ENCODE peak calls at places on chromosomes 3 and 15, in eight cellular contexts. E is ovary, U is GM20000, O is OCI-LY7, K is neural progenitor cell, T is Calu3, H is pancreas, S is GM13976. M is an unnamed sample.
A peak's percentile ranks its signal among the peaks of the same experiment; 100 is the strongest.

GRCh38 chr3:172317984-172318383 is 130.3 kb downstream of the GHSR start:
- DNase-seq in E (no peak), U (peak; percentile 29), O (no peak), K (no peak), T (peak; percentile 61), H (no peak), S (peak; percentile 55), M (no peak)

GRCh38 chr3:46372492-46373359 is 2.0 kb downstream of the CCR5 start:
- DNase-seq in E (no peak), U (peak; percentile 34), O (peak; percentile 14), K (peak; percentile 30), T (peak; percentile 23), H (no peak), S (peak; percentile 38), M (no peak)

GRCh38 chr3:61853912-61854311 is 292.5 kb downstream of the PTPRG start:
- DNase-seq in E (no peak), U (no peak), O (no peak), K (peak; percentile 28), T (no peak), H (no peak), S (no peak), M (no peak)

GRCh38 chr3:125110016-125110875 is 54.4 kb upstream of the HEG1 start:
- DNase-seq in E (no peak), U (no peak), O (no peak), K (no peak), T (no peak), H (no peak), S (no peak), M (no peak)

GRCh38 chr3:177287231-177287630 is 89.9 kb upstream of the TBL1XR1 start:
- DNase-seq in E (no peak), U (no peak), O (no peak), K (no peak), T (no peak), H (no peak), S (no peak), M (no peak)

GRCh38 chr3:42749753-42750231 is 23.3 kb downstream of the CCDC13 start:
- DNase-seq in E (no peak), U (peak; percentile 32), O (peak; percentile 6), K (peak; percentile 54), T (no peak), H (no peak), S (peak; percentile 56), M (no peak)

GRCh38 chr3:156643729-156644389 is 30.5 kb upstream of the TIPARP start:
- DNase-seq in E (no peak), U (peak; percentile 40), O (no peak), K (no peak), T (no peak), H (no peak), S (peak; percentile 29), M (peak; percentile 28)

GRCh38 chr3:126617574-126617973 is 37.4 kb downstream of the TXNRD3 start:
- DNase-seq in E (no peak), U (no peak), O (no peak), K (no peak), T (no peak), H (no peak), S (no peak), M (no peak)

DNA sequence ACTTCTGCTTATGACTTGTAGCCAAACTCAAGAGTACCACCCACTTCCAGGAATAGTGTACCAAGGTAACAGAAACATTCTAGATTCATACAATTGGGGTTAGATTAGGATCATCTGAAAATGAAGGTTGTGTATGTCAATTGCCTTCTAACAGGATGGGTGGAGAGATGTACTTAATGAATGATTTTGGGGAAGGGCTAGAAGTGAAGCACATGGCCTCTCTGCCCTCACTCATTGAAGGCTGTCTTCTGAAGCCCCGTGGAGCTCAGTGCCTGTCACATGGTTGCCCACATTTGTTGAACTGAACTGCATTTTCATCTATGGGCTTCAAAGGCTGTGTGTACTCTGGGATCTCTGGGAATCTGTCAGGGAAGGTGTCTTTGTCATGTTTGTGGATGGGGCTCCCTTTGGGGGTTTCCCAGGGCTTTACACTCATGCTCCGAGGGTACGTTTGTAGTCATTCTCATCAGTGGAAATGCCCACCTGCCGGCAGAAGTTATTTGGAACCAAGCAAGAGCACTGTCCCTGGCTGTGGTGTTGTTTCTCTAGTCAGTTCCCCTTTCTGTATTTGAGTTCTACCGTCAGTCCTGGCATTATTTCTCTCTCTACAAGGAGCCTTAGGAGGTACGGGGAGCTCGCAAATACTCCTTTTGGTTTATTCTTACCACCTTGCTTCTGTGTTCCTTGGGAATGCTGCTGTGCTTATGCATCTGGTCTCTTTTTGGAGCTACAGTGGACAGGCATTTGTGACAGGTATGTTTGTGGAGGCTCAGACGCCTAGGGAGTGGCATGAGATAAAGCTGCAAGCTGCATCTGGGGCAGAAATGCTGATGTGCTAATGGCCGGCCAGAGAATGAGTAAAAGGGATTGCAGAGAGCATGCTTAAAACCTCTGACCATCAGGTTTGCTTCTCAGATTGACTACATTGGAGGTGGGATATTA is 22.4 kb downstream of the CD86 start:
- DNase-seq in E (no peak), U (no peak), O (peak; percentile 80), K (no peak), T (no peak), H (no peak), S (no peak), M (no peak)
- TF ChIP-seq CTCF in E (no peak), U (no peak), O (peak; percentile 35), K (no peak), T (no peak), H (no peak), S (no peak), M (no peak)

DNA sequence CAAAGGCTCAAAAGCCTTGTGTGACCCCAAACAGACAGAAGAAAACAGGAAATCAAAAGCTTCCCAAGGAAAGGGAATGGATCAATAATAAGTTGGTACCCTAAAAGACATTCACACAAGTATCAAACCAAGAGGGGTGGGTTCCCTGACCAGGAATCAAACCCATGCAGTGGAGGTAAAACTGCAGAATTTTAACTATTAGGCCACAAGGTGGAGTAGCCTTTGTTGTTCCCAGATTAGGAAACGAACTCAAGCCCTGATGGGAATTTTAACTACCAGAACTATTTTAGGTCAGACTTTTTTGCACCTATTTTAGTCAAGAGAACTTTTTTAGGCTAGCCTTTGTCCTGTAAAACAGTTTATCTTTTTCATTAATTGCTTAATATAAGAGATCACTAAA is 31.4 kb downstream of the SETMAR start:
- DNase-seq in E (no peak), U (no peak), O (no peak), K (no peak), T (no peak), H (no peak), S (no peak), M (no peak)
- TF ChIP-seq CTCF in E (no peak), U (no peak), O (peak; percentile 57), K (peak; percentile 27), T (no peak), H (no peak), S (no peak), M (no peak)

GRCh38 chr3:8486434-8486833 is 15.2 kb upstream of the LMCD1 start:
- DNase-seq in E (no peak), U (no peak), O (no peak), K (no peak), T (no peak), H (no peak), S (no peak), M (no peak)
- TF ChIP-seq CTCF in E (no peak), U (no peak), O (no peak), K (no peak), T (no peak), H (no peak), S (no peak), M (no peak)

DNA sequence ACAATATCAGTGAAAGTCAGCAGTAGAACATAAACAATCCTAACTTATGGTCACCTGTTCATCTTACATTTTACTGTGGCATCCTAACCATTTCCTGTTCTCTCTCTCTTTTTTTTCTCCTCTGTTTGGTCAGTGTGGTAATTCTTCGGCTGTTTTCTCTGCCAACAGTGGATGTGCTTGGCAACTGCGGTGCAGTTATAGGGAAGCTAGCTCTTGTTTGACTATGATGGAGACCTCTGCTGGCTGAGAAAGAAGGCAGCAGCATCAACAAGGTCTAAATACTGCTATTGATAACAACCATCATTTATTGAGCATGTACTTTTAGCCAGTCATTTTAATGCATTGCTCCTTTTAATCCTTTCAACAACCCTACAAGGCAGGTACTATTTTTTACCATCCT is 723 bp upstream of the DRD3 start:
- DNase-seq in E (no peak), U (no peak), O (peak; percentile 35), K (peak; percentile 39), T (peak; percentile 28), H (no peak), S (no peak), M (no peak)
- TF ChIP-seq CTCF in E (no peak), U (peak; percentile 7), O (peak; percentile 74), K (peak; percentile 53), T (no peak), H (no peak), S (peak; percentile 7), M (no peak)

GRCh38 chr3:183824761-183825379 is 507 bp downstream of the MAP6D1 start:
- DNase-seq in E (no peak), U (peak; percentile 63), O (no peak), K (peak; percentile 58), T (peak; percentile 45), H (peak; percentile 81), S (peak; percentile 62), M (no peak)
- TF ChIP-seq CTCF in E (no peak), U (no peak), O (no peak), K (no peak), T (no peak), H (no peak), S (no peak), M (no peak)

GRCh38 chr15:63223463-63223862 is 34.1 kb downstream of the RAB8B start:
- DNase-seq in E (no peak), U (no peak), O (no peak), K (no peak), T (no peak), H (no peak), S (no peak), M (no peak)

GRCh38 chr15:63218114-63218808 is 28.9 kb downstream of the RAB8B start:
- DNase-seq in E (no peak), U (no peak), O (no peak), K (no peak), T (peak; percentile 38), H (no peak), S (no peak), M (no peak)

GRCh38 chr15:63221346-63221745 is 31.9 kb downstream of the RAB8B start:
- DNase-seq in E (no peak), U (no peak), O (no peak), K (no peak), T (no peak), H (no peak), S (no peak), M (no peak)

DNA sequence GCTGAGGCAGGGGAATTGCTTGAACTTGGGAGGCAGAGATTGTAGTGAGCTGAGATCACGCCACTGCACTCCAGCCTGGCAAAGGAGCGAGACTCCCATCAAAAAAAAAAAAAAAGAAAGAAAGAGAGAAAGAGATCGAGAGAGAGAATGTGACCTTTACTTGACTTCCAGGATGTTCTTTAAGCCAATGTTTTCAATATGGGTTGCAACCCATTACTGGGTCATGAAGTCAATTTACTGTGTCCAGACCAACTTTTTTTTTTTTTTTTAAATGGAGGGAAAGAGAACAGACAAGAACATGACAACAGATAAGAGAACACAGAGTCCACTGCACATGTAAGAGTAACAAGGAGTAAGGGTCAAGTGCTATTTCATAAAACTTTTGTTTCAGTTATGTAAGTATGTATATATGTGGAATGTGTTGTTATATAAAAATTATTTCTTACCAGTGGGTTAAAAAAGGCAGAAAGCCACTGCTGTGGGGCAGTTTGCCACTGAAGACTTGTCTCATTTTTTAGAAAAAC is 29.9 kb downstream of the RAB8B start:
- DNase-seq in E (no peak), U (no peak), O (no peak), K (no peak), T (no peak), H (no peak), S (no peak), M (no peak)
- TF ChIP-seq CTCF in E (no peak), U (no peak), O (no peak), K (no peak), T (no peak), H (no peak), S (no peak), M (no peak)

GRCh38 chr3:195226900-195227447 is 44.0 kb downstream of the XXYLT1 start:
- DNase-seq in E (no peak), U (peak; percentile 40), O (peak; percentile 37), K (peak; percentile 48), T (no peak), H (no peak), S (no peak), M (no peak)
- TF ChIP-seq CTCF in E (no peak), U (peak; percentile 35), O (peak; percentile 47), K (peak; percentile 47), T (no peak), H (no peak), S (no peak), M (no peak)

M was measured in natural killer cell.